ENCODE peak calls at places on chromosome 17, in five cellular contexts. K is A549, U is K562, Z is HL-60, S is HCT116. G is an unnamed sample.

GRCh38 chr17:46870116-46870803 is 18.9 kb downstream of the WNT9B start:
- DNase-seq in K (no peak), U (no peak), Z (no peak), S (no peak), G (no peak)

GRCh38 chr17:61406871-61407210 is 7.2 kb downstream of the TBX2 start:
- DNase-seq in K (no peak), U (no peak), Z (no peak), S (no peak), G (no peak)

GRCh38 chr17:58338454-58338841 is 9.9 kb upstream of the TSPOAP1 start:
- DNase-seq in K (no peak), U (no peak), Z (no peak), S (no peak), G (no peak)

GRCh38 chr17:42132941-42133340 is 10.3 kb downstream of the HSPB9 start:
- DNase-seq in K (no peak), U (no peak), Z (peak), S (no peak), G (no peak)

GRCh38 chr17:4551141-4551540 is 4.0 kb downstream of the MYBBP1A start:
- DNase-seq in K (no peak), U (no peak), Z (peak), S (no peak), G (no peak)

GRCh38 chr17:6027342-6028024 is 42.7 kb upstream of the WSCD1 start:
- DNase-seq in K (no peak), U (no peak), Z (no peak), S (no peak), G (no peak)

GRCh38 chr17:44645341-44645740 is 10.9 kb upstream of the MEIOC start:
- DNase-seq in K (no peak), U (no peak), Z (no peak), S (no peak), G (no peak)

GRCh38 chr17:33871720-33872535 is 383.2 kb upstream of the CCL2 start:
- DNase-seq in K (peak), U (peak), Z (no peak), S (no peak), G (peak)

GRCh38 chr17:27811961-27812360 is 11.6 kb upstream of the NOS2 start:
- DNase-seq in K (no peak), U (peak), Z (no peak), S (no peak), G (no peak)

GRCh38 chr17:16917995-16918394 is 53.9 kb downstream of the TNFRSF13B start:
- DNase-seq in K (no peak), U (no peak), Z (no peak), S (no peak), G (no peak)

GRCh38 chr17:73194514-73195222 is 1.8 kb downstream of the COG1 start:
- DNase-seq in K (no peak), U (no peak), Z (no peak), S (no peak), G (no peak)

GRCh38 chr17:56597495-56597990 is 4.0 kb downstream of the NOG start:
- DNase-seq in K (no peak), U (no peak), Z (no peak), S (no peak), G (no peak)

GRCh38 chr17:72657467-72658317 is 434.8 kb downstream of the SLC39A11 start:
- DNase-seq in K (peak), U (no peak), Z (no peak), S (no peak), G (no peak)

GRCh38 chr17:40366861-40367518 is 2.5 kb upstream of the GJD3 start:
- DNase-seq in K (no peak), U (peak), Z (no peak), S (no peak), G (no peak)

GRCh38 chr17:9468532-9468931 is 107.1 kb downstream of the STX8 start:
- DNase-seq in K (no peak), U (no peak), Z (peak), S (no peak), G (no peak)

GRCh38 chr17:48825446-48826381 is 5.1 kb upstream of the CALCOCO2 start:
- DNase-seq in K (no peak), U (peak), Z (no peak), S (no peak), G (no peak)

GRCh38 chr17:53150101-53150698 is 672.5 kb upstream of the KIF2B start:
- DNase-seq in K (no peak), U (no peak), Z (no peak), S (no peak), G (no peak)

GRCh38 chr17:40651939-40652338 is 4.3 kb upstream of the SMARCE1 start:
- DNase-seq in K (no peak), U (no peak), Z (no peak), S (no peak), G (no peak)

GRCh38 chr17:148757-149156 is 11.4 kb downstream of the SCGB1C2 start:
- DNase-seq in K (no peak), U (no peak), Z (no peak), S (no peak), G (no peak)

GRCh38 chr17:71970312-71970711 is 150.5 kb upstream of the SOX9 start:
- DNase-seq in K (peak), U (no peak), Z (no peak), S (no peak), G (no peak)

GRCh38 chr17:1640329-1641064 is 5.0 kb downstream of the SCARF1 start:
- DNase-seq in K (no peak), U (no peak), Z (no peak), S (no peak), G (no peak)

GRCh38 chr17:65057520-65058075 is 1.1 kb upstream of the GNA13 start:
- DNase-seq in K (no peak), U (no peak), Z (no peak), S (no peak), G (no peak)

GRCh38 chr17:41810659-41811548 is 845 bp downstream of the P3H4 start:
- DNase-seq in K (no peak), U (no peak), Z (no peak), S (no peak), G (no peak)

GRCh38 chr17:8300629-8301242 is 5.5 kb upstream of the SLC25A35 start:
- DNase-seq in K (peak), U (peak), Z (peak), S (peak), G (peak)

GRCh38 chr17:2961446-2961845 is 102.0 kb downstream of the OR1D5 start:
- DNase-seq in K (no peak), U (no peak), Z (no peak), S (no peak), G (no peak)

GRCh38 chr17:15409721-15410247 is 57.6 kb downstream of the CDRT4 start:
- DNase-seq in K (no peak), U (no peak), Z (no peak), S (no peak), G (no peak)

GRCh38 chr17:7141824-7142223 is 27.2 kb upstream of the ASGR2 start:
- DNase-seq in K (no peak), U (no peak), Z (no peak), S (no peak), G (no peak)

DNA sequence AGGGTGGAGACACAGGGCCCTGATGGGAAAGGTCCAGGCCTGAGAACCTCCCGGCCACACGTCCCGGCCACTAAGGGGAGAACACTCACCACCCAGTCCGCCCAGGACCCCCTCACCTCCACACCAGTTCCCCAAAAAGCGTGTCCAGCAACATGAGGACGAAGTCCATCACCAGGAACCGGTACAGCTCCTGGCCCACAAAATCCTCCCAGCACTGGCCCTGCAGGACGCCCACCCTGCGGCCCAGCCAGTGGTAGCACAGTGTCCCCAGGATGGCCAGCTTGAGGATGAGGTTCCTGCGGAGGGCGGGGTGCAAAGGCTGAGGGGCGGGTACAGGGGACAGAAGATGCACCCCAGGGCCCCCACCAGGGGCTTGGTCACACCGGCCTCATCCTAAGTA is 8.0 kb downstream of the TMC6 start:
- DNase-seq in K (no peak), U (no peak), Z (no peak), S (no peak), G (no peak)
- H3K4me3 ChIP-seq in K (no peak), U (no peak), Z (no peak), S (no peak), G (no peak)

DNA sequence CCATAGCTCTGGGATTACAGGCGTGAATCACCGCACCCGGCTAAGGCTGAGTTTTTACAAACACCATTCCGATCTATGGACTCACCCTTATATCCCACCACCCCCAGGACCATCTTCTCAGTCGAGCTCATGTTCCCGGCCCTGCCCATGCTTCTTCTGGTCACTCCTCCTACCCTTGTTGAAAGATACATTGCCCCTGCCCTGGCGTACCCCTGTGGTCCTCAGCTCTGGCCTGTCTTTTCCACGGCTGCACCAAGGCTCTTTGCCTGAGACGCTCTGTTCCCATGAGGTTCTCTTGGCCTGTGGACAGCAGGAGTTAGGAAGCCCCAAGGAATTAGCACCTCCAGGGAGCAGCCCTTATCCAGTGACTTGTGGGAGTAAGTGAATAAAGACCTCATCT is 379.4 kb upstream of the TNRC6C start:
- DNase-seq in K (no peak), U (no peak), Z (no peak), S (no peak), G (no peak)
- TF ChIP-seq REST in K (no peak), U (no peak), Z (no peak), S (no peak), G (no peak)

GRCh38 chr17:79186406-79186805 is 111.8 kb downstream of the ENGASE start:
- DNase-seq in K (no peak), U (no peak), Z (no peak), S (no peak), G (no peak)
- H3K4me3 ChIP-seq in K (no peak), U (no peak), Z (no peak), S (no peak), G (no peak)

DNA sequence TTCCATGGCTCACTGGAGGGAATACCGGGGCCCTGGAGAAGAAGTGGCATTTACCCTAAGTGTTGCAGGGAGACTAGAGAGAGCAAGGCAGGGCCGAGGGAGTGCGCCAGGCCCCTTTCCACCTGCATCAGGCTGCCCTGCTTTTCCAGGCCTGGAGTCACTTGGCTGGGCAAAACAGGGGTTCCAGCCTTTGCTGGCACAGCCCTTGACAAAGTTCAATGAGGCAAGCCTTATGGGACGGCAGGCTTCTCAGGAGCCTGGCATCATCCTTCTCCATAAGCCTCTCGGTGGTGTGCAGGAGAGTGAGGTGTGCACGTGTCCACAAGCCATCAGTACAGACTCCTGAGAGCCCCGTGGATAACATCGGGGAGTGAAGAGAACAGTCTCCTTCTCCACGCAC is 27.1 kb downstream of the CACNA1G start:
- DNase-seq in K (no peak), U (no peak), Z (no peak), S (no peak), G (no peak)
- TF ChIP-seq REST in K (no peak), U (no peak), Z (no peak), S (no peak), G (no peak)

DNA sequence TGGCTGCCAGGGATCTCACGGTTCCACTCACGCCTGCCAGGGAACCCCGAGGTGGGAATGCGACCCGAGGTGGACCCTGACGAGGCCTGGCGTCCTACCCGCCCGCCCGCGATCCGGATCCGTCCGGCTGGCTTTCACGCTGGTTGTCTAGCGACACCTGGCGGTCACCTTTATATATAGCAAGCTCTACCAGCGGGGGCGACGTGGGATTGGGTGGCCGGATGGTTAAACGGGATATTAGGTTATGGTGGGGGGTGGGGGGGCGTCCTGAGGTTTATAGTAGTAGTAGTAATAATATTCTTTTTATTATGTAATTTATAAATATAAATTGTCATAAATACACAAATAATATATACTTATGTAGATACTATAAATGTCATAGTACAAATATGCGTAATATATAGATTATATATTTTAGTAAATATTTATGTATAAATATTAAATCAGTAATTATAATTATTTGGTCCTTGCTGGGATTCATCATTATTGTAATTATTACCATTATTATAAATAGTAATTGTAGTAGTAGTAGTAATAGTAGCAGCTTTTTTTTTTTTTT is 136.9 kb downstream of the KCNJ12 start:
- DNase-seq in K (peak), U (peak), Z (peak), S (peak), G (peak)
- H3K4me3 ChIP-seq in K (no peak), U (no peak), Z (no peak), S (peak), G (no peak)

DNA sequence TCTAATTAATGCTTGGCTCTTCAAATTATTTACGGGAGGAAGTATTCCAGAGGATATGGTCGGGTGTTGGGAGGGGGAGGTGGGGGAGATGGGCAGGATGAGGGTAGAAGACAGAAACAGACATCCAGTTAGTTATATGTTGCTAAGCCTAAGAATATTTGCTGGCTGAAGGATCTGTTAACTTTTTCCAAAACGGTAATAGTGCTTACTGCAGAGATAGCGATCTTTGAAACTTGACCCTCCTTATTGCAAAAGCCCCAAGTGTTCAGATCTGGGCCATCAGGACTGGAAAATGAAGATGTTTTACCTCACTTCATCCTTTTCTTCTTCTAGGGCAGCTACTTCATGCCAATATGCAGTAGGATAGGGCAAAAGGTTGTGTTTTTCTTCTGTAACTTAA is 27.0 kb upstream of the MMD start:
- DNase-seq in K (no peak), U (no peak), Z (no peak), S (no peak), G (no peak)
- TF ChIP-seq REST in K (no peak), U (no peak), Z (no peak), S (no peak), G (no peak)

GRCh38 chr17:81364278-81365147 is 30.7 kb upstream of the BAHCC1 start:
- DNase-seq in K (no peak), U (no peak), Z (no peak), S (no peak), G (no peak)

GRCh38 chr17:81367171-81367570 is 28.1 kb upstream of the BAHCC1 start:
- DNase-seq in K (no peak), U (no peak), Z (no peak), S (no peak), G (no peak)

GRCh38 chr17:81366648-81367047 is 28.6 kb upstream of the BAHCC1 start:
- DNase-seq in K (no peak), U (no peak), Z (no peak), S (no peak), G (no peak)

GRCh38 chr17:81365148-81365600 is 30.1 kb upstream of the BAHCC1 start:
- DNase-seq in K (no peak), U (peak), Z (no peak), S (peak), G (no peak)

DNA sequence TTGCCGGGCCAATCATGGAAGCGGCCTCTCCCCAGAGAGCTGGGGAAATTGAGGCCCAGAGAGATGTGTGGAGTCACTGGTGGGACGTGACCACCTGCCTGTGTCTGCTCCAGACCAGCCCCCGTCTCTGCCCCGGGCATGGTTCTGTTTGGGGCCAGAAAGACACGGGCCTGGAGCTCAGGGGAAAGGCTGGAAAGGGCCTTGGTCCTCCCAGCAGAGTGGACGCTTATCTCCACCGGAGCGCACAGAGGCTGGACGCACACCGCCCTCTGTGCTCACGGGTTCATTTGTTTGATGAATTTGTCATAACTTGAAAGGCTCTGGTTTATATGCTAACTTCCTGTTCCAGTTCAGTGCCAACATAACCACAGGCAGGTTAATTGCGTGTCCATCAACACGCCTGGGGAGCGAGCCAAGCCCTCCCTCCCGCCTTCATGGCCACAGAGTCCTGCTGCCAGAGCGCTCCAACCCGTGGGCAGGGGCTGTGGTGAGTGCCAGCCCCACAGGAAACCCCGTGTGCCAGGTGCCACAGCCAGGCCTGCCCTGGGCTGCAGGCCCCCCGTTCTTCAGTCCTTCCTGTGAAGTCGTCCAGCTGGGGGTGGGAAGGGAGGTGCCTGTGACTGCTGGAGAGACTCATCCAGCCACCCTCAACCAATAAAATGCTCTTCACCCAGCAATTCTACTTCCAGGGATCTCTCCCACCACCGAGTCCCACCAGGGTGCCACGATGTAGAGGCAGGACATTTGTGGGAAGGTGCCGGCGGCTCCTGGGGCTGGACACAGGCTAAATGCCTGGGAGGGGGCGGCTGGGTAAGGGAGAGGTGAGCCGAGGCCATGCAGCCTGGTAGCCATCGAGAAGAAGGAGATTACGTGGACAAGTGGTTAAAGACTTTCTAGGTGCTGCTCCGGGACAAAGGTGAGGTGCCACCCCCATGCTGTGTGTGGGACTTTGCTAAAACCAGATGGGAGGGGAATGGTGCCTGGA is 29.4 kb upstream of the BAHCC1 start:
- DNase-seq in K (no peak), U (peak), Z (peak), S (peak), G (no peak)
- H3K4me3 ChIP-seq in K (no peak), U (peak), Z (no peak), S (peak), G (peak)

DNA sequence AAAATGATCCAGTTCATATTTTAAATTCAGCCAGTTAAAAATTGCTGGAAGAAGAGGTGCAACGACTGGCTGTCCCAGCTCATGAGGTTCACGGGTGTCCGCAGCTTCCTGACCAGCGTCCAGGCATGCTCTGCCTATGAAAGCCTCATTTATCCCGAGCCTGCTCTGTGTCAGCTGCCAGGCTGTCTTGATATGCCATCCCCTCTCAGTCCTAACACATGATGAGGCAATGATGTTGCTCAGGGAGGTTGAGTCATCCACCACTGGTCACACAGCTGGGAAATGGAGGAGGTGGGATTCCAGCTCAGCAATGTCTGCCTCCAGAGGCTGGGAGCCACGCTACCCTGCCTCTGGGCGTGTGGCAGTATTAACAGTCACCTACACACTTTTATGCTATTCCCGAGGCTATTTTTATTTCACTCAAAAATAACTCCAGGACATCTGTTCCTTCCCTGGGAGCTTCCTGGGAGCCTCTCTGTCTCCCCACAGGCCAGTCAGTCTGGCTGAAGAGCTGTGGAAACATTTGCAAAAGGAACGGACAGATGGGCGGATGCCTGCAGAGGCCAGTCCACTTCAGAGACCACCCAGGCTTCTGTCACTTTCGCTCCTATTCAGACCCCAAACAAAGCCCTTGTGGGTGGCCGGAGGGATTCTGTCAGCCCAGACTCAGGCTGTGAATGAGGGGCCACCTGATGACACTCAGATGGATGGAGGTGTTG is 22.6 kb downstream of the RAB11FIP4 start:
- DNase-seq in K (no peak), U (no peak), Z (no peak), S (no peak), G (no peak)
- TF ChIP-seq REST in K (no peak), U (no peak), Z (no peak), S (no peak), G (no peak)

G was measured in Panc1.